ENCODE peak calls at places on chromosomes 4 and X, in six cellular contexts. B is astrocyte of the hippocampus, S is SK-N-SH, I is EL, W is C1 segment of cervical spinal cord, J is NCI-H510A. Y is an unnamed sample.

GRCh38 chr4:8552581-8553205 is 27.5 kb upstream of the GPR78 start:
- DNase-seq in I (no peak), B (no peak), S (peak; percentile 5), W (no peak), J (no peak), Y (no peak)

GRCh38 chrX:124895947-124896346 is 423.7 kb upstream of the TEX13C start:
- DNase-seq in B (no peak), I (no peak), W (no peak), J (no peak), S (no peak), Y (no peak)

GRCh38 chrX:42943051-42943450 is 165.1 kb upstream of the PPP1R2C start:
- DNase-seq in J (no peak), I (no peak), B (no peak), S (no peak), W (no peak), Y (no peak)

GRCh38 chrX:1661048-1661921 is 46.4 kb downstream of the ASMT start:
- DNase-seq in I (no peak), S (no peak), J (no peak), W (peak; percentile 30), B (no peak), Y (no peak)

GRCh38 chrX:45295587-45295986 is 94.9 kb upstream of the DIPK2B start:
- DNase-seq in J (peak; percentile 1), I (peak; percentile 79), S (no peak), B (peak; percentile 41), W (no peak), Y (no peak)

GRCh38 chrX:45628041-45628440 is 427.4 kb upstream of the DIPK2B start:
- DNase-seq in W (no peak), S (no peak), I (peak; percentile 40), J (no peak), B (peak; percentile 4), Y (no peak)

GRCh38 chrX:1355800-1356148 is 19.2 kb downstream of the IL3RA start:
- DNase-seq in W (no peak), J (no peak), B (no peak), I (no peak), S (no peak), Y (no peak)

GRCh38 chr4:60403986-60404385 is 796.1 kb upstream of the ADGRL3 start:
- DNase-seq in J (no peak), S (no peak), B (no peak), W (no peak), I (no peak), Y (no peak)

GRCh38 chr4:54879576-54879975 is 221.8 kb downstream of the KIT start:
- DNase-seq in I (peak; percentile 89), W (no peak), B (peak; percentile 84), J (no peak), S (no peak), Y (no peak)

GRCh38 chr4:26907731-26908599 is 47.3 kb downstream of the STIM2 start:
- DNase-seq in I (no peak), B (no peak), W (no peak), J (no peak), S (no peak), Y (no peak)

GRCh38 chr4:75243570-75243969 is 270.6 kb downstream of the RCHY1 start:
- DNase-seq in I (no peak), W (no peak), J (no peak), S (no peak), B (no peak), Y (no peak)

GRCh38 chrX:149272690-149273463 is 232.2 kb downstream of the IDS start:
- DNase-seq in B (peak; percentile 39), S (no peak), W (no peak), I (no peak), J (no peak), Y (no peak)

GRCh38 chr4:84482564-84483563 is 16.2 kb downstream of the NKX6-1 start:
- DNase-seq in J (no peak), B (no peak), S (peak; percentile 44), I (no peak), W (no peak), Y (no peak)

GRCh38 chr4:140252144-140252741 is 98.3 kb upstream of the MAML3 start:
- DNase-seq in S (peak; percentile 69), W (no peak), B (peak; percentile 43), I (no peak), J (no peak), Y (no peak)

GRCh38 chr4:65868096-65868824 is 198.0 kb upstream of the EPHA5 start:
- DNase-seq in I (no peak), J (no peak), S (no peak), W (no peak), B (no peak), Y (no peak)

GRCh38 chr4:165505991-165506779 is 127.4 kb downstream of the CPE start:
- DNase-seq in I (peak; percentile 32), J (no peak), S (no peak), W (no peak), B (peak; percentile 62), Y (no peak)

GRCh38 chrX:110182865-110183264 is 135.0 kb downstream of the AMMECR1 start:
- DNase-seq in J (no peak), W (no peak), I (peak; percentile 17), S (no peak), B (no peak), Y (no peak)

GRCh38 chr4:71974681-71975080 is 57.1 kb upstream of the NPFFR2 start:
- DNase-seq in S (no peak), B (peak; percentile 77), W (no peak), I (peak; percentile 52), J (no peak), Y (no peak)

GRCh38 chrX:68185161-68185560 is 248.1 kb downstream of the OPHN1 start:
- DNase-seq in B (no peak), S (no peak), J (no peak), W (no peak), I (peak; percentile 14), Y (no peak)

GRCh38 chr4:120132935-120133334 is 66.3 kb upstream of the MAD2L1 start:
- DNase-seq in J (no peak), W (no peak), S (no peak), I (no peak), B (no peak), Y (no peak)

GRCh38 chrX:153226344-153227190 is 47.5 kb downstream of the MAGEA1 start:
- DNase-seq in J (no peak), S (no peak), W (no peak), B (peak; percentile 3), I (peak; percentile 57), Y (no peak)